ENCODE peak calls at places on chromosome 12, in six cellular contexts. V is ovary, K is breast epithelium, U is putamen, N is fibroblast of lung, J is NCI-H1105 treated with DMSO at 0.1 percent for 48 hours. I is an unnamed sample.

GRCh38 chr12:114355389-114356088 is 50.4 kb downstream of the TBX5 start:
- DNase-seq in N (no peak), K (no peak), V (peak), U (no peak), J (no peak), I (no peak)

GRCh38 chr12:26130728-26131127 is 5.9 kb upstream of the BHLHE41 start:
- DNase-seq in N (no peak), J (no peak), V (no peak), K (no peak), U (no peak), I (no peak)

GRCh38 chr12:109163150-109163549 is 46.8 kb downstream of the ACACB start:
- DNase-seq in K (no peak), N (no peak), U (no peak), J (no peak), V (no peak), I (no peak)

GRCh38 chr12:78183854-78184253 is 353.2 kb downstream of the NAV3 start:
- DNase-seq in U (no peak), K (no peak), J (no peak), V (no peak), N (peak), I (no peak)

GRCh38 chr12:96046543-96047137 is 11.3 kb upstream of the LTA4H start:
- DNase-seq in V (no peak), J (no peak), N (no peak), U (no peak), K (no peak), I (no peak)

GRCh38 chr12:87847147-87847546 is 182.1 kb downstream of the C12orf50 start:
- DNase-seq in V (no peak), K (no peak), U (no peak), N (no peak), J (no peak), I (no peak)

GRCh38 chr12:115224031-115224430 is 540.1 kb upstream of the TBX3 start:
- DNase-seq in N (peak), J (no peak), V (no peak), U (no peak), K (no peak), I (no peak)

GRCh38 chr12:117402363-117402762 is 40.9 kb upstream of the NOS1 start:
- DNase-seq in V (no peak), J (no peak), N (no peak), U (no peak), K (no peak), I (no peak)

GRCh38 chr12:114631242-114631641 is 52.7 kb downstream of the TBX3 start:
- DNase-seq in N (no peak), V (no peak), U (no peak), J (no peak), K (no peak), I (no peak)

GRCh38 chr12:4044101-4044500 is 170.9 kb upstream of the PARP11 start:
- DNase-seq in J (no peak), V (no peak), N (no peak), U (no peak), K (no peak), I (no peak)

GRCh38 chr12:105487961-105488360 is 157.5 kb downstream of the C12orf75 start:
- DNase-seq in V (no peak), U (no peak), J (no peak), K (no peak), N (peak), I (no peak)

GRCh38 chr12:85237320-85237719 is 42.7 kb upstream of the ALX1 start:
- DNase-seq in U (no peak), N (no peak), V (no peak), J (no peak), K (no peak), I (no peak)

GRCh38 chr12:27552886-27553560 is 29.0 kb downstream of the PPFIBP1 start:
- DNase-seq in U (peak), J (no peak), K (no peak), N (peak), V (no peak), I (no peak)

GRCh38 chr12:13195244-13195643 is 1.3 kb upstream of the EMP1 start:
- DNase-seq in J (no peak), N (peak), K (no peak), V (no peak), U (no peak), I (no peak)

GRCh38 chr12:70393787-70394519 is 27.9 kb downstream of the KCNMB4 start:
- DNase-seq in V (no peak), N (peak), U (no peak), K (no peak), J (no peak), I (no peak)

GRCh38 chr12:12282761-12283160 is 15.9 kb upstream of the LRP6 start:
- DNase-seq in V (no peak), J (no peak), N (peak), K (no peak), U (no peak), I (peak)

GRCh38 chr12:27779416-27779815 is 617 bp upstream of the KLHL42 start:
- DNase-seq in V (peak), U (no peak), N (peak), J (peak), K (no peak), I (no peak)

GRCh38 chr12:45660330-45660729 is 69.2 kb upstream of the ARID2 start:
- DNase-seq in J (no peak), K (no peak), N (peak), U (no peak), V (peak), I (peak)

GRCh38 chr12:1435456-1435855 is 158.9 kb downstream of the FBXL14 start:
- DNase-seq in J (no peak), V (no peak), U (no peak), K (no peak), N (peak), I (peak)

GRCh38 chr12:47547077-47547476 is 158.8 kb downstream of the RPAP3 start:
- DNase-seq in U (no peak), J (no peak), K (no peak), V (no peak), N (peak), I (no peak)

GRCh38 chr12:110903511-110903910 is 16.9 kb downstream of the MYL2 start:
- DNase-seq in J (no peak), U (no peak), N (no peak), V (no peak), K (no peak), I (no peak)

I was measured in epithelial cell of proximal tubule.